ENCODE peak calls at places on chromosomes 13 and 19, in five cellular contexts. L, X, F, D and O are unnamed samples.

GRCh38 chr13:45296259-45296658 is 44.7 kb downstream of the TPT1 start:
- DNase-seq in D (no peak), L (no peak), F (no peak), X (no peak), O (no peak)

GRCh38 chr13:44141213-44141724 is 232.4 kb upstream of the SERP2 start:
- DNase-seq in F (no peak), X (no peak), L (no peak), D (no peak), O (no peak)

GRCh38 chr13:42393573-42394360 is 121.8 kb downstream of the AKAP11 start:
- DNase-seq in D (no peak), X (no peak), L (peak), F (no peak), O (no peak)

GRCh38 chr13:105719861-105720260 is 815.6 kb downstream of the EFNB2 start:
- DNase-seq in D (no peak), L (no peak), X (no peak), F (no peak), O (no peak)

GRCh38 chr13:74246398-74246975 is 112.3 kb upstream of the KLF12 start:
- DNase-seq in L (no peak), D (no peak), F (no peak), X (no peak), O (no peak)

GRCh38 chr19:17835182-17836006 is 12.4 kb downstream of the JAK3 start:
- DNase-seq in X (no peak), F (no peak), D (no peak), L (no peak), O (no peak)

GRCh38 chr19:4730740-4731171 is 7.1 kb upstream of the DPP9 start:
- DNase-seq in D (no peak), L (peak), X (peak), F (no peak), O (no peak)

GRCh38 chr13:114151031-114151430 is 18.6 kb upstream of the RASA3 start:
- DNase-seq in X (no peak), L (no peak), F (no peak), D (no peak), O (no peak)

GRCh38 chr13:28819748-28820098 is 416 bp upstream of the MTUS2 start:
- DNase-seq in X (peak), F (no peak), L (no peak), D (peak), O (peak)

GRCh38 chr19:47111081-47111589 is 2.4 kb downstream of the ZC3H4 start:
- DNase-seq in X (peak), L (no peak), F (no peak), D (no peak), O (peak)

GRCh38 chr19:45739498-45740439 is 6.5 kb downstream of the MEIOSIN start:
- DNase-seq in X (no peak), L (no peak), F (no peak), D (no peak), O (no peak)

GRCh38 chr19:11092181-11092538 is 2.9 kb downstream of the LDLR start:
- DNase-seq in L (no peak), X (peak), F (no peak), D (no peak), O (no peak)

GRCh38 chr19:40241809-40242384 is 15.4 kb upstream of the CCNP start:
- DNase-seq in F (no peak), D (no peak), L (no peak), X (no peak), O (peak)

GRCh38 chr19:623974-624373 is 9.4 kb downstream of the POLRMT start:
- DNase-seq in L (no peak), F (no peak), X (no peak), D (no peak), O (no peak)

GRCh38 chr19:6501740-6502648 is at the start of gene TUBB4A:
- DNase-seq in X (peak), L (no peak), F (peak), D (no peak), O (peak)

GRCh38 chr19:49812452-49812996 is 568 bp downstream of the FUZ start:
- DNase-seq in F (no peak), X (no peak), D (no peak), L (no peak), O (no peak)

GRCh38 chr19:1410136-1410786 is 2.9 kb downstream of the DAZAP1 start:
- DNase-seq in X (peak), D (no peak), L (no peak), F (no peak), O (no peak)

GRCh38 chr13:29908411-29908810 is 58.0 kb upstream of the UBL3 start:
- DNase-seq in F (no peak), X (no peak), L (peak), D (no peak), O (no peak)

GRCh38 chr13:44805623-44806022 is 183.6 kb downstream of the NUFIP1 start:
- DNase-seq in X (no peak), L (no peak), F (no peak), D (no peak), O (no peak)

GRCh38 chr13:113114511-113115362 is 7.9 kb upstream of the F10 start:
- DNase-seq in D (no peak), F (no peak), X (no peak), L (no peak), O (no peak)

GRCh38 chr19:16330368-16330801 is 5.8 kb downstream of the KLF2 start:
- DNase-seq in D (no peak), F (no peak), L (peak), X (peak), O (no peak)

GRCh38 chr19:13154241-13154778 is 4.1 kb downstream of the IER2 start:
- DNase-seq in L (peak), D (no peak), X (peak), F (no peak), O (no peak)

GRCh38 chr13:28568286-28568685 is 73.4 kb upstream of the FLT1 start:
- DNase-seq in F (no peak), L (no peak), X (no peak), D (no peak), O (peak)

GRCh38 chr19:39906283-39906682 is 28.2 kb downstream of the FCGBP start:
- DNase-seq in X (no peak), L (no peak), F (no peak), D (no peak), O (no peak)

GRCh38 chr19:33440241-33440640 is 66.7 kb downstream of the CEBPG start:
- DNase-seq in X (no peak), F (no peak), L (no peak), D (no peak), O (no peak)

GRCh38 chr13:77786888-77787287 is 89.4 kb downstream of the SLAIN1 start:
- DNase-seq in D (no peak), X (no peak), L (no peak), F (no peak), O (no peak)

GRCh38 chr13:91356919-91357612 is 9.6 kb downstream of the MIR17HG start:
- DNase-seq in D (no peak), F (no peak), X (no peak), L (no peak), O (no peak)

GRCh38 chr19:10353793-10354391 is 14.5 kb upstream of the ICAM3 start:
- DNase-seq in D (no peak), L (no peak), F (no peak), X (peak), O (no peak)

GRCh38 chr13:106530209-106530906 is 5.1 kb downstream of the EFNB2 start:
- DNase-seq in X (no peak), F (no peak), L (no peak), D (no peak), O (no peak)

GRCh38 chr19:33234092-33234491 is 8.4 kb upstream of the SLC7A10 start:
- DNase-seq in D (no peak), L (no peak), F (no peak), X (no peak), O (no peak)

GRCh38 chr19:3183721-3184641 is 1.7 kb upstream of the NCLN start:
- DNase-seq in F (no peak), X (no peak), D (no peak), L (no peak), O (no peak)

GRCh38 chr19:1563251-1563650 is 4.9 kb downstream of the MEX3D start:
- DNase-seq in D (no peak), F (no peak), X (no peak), L (no peak), O (no peak)

GRCh38 chr13:95388420-95389079 is 87.3 kb upstream of the ABCC4 start:
- DNase-seq in F (no peak), D (no peak), L (no peak), X (no peak), O (no peak)

GRCh38 chr13:50130686-50131051 is 115.4 kb downstream of the KCNRG start:
- DNase-seq in D (no peak), F (no peak), L (no peak), X (no peak), O (no peak)